ENCODE peak calls at places on chromosomes 2 and 18, in nine cellular contexts. X, H, P, W, T, I, N, J and Z are unnamed samples.

GRCh38 chr2:174024524-174025270 is 59.5 kb upstream of the SP3 start:
- DNase-seq in X (no peak), H (no peak), P (peak), W (no peak), T (peak), I (no peak), N (peak), J (peak), Z (no peak)

GRCh38 chr2:200252661-200253067 is 53.8 kb upstream of the SPATS2L start:
- DNase-seq in X (no peak), H (no peak), P (peak), W (no peak), T (no peak), I (no peak), N (peak), J (peak), Z (no peak)

GRCh38 chr2:136154384-136154783 is 36.4 kb upstream of the CXCR4 start:
- DNase-seq in X (no peak), H (no peak), P (no peak), W (no peak), T (no peak), I (no peak), N (no peak), J (no peak), Z (no peak)

GRCh38 chr2:183348492-183348891 is 224.2 kb downstream of the NUP35 start:
- DNase-seq in X (no peak), H (no peak), P (no peak), W (no peak), T (no peak), I (no peak), N (no peak), J (no peak), Z (no peak)

GRCh38 chr2:154978710-154979109 is 280.2 kb downstream of the KCNJ3 start:
- DNase-seq in X (no peak), H (no peak), P (no peak), W (no peak), T (no peak), I (no peak), N (no peak), J (no peak), Z (no peak)

GRCh38 chr18:37493352-37493935 is 72.2 kb downstream of the CELF4 start:
- DNase-seq in X (no peak), H (no peak), P (no peak), W (no peak), T (no peak), I (no peak), N (no peak), J (no peak), Z (no peak)

GRCh38 chr2:9665903-9666302 is 35.1 kb upstream of the YWHAQ start:
- DNase-seq in X (no peak), H (no peak), P (peak), W (no peak), T (no peak), I (no peak), N (peak), J (peak), Z (no peak)

GRCh38 chr2:74845217-74845751 is 11.4 kb downstream of the HK2 start:
- DNase-seq in X (peak), H (peak), P (peak), W (peak), T (peak), I (no peak), N (peak), J (peak), Z (no peak)

GRCh38 chr2:19033240-19033639 is 325.2 kb downstream of the OSR1 start:
- DNase-seq in X (no peak), H (no peak), P (no peak), W (no peak), T (no peak), I (no peak), N (no peak), J (no peak), Z (no peak)

GRCh38 chr2:26724004-26724750 is 31.7 kb downstream of the KCNK3 start:
- DNase-seq in X (no peak), H (no peak), P (peak), W (peak), T (no peak), I (no peak), N (peak), J (peak), Z (no peak)

GRCh38 chr18:76721207-76721996 is 101.0 kb upstream of the ZNF236 start:
- DNase-seq in X (no peak), H (no peak), P (no peak), W (no peak), T (no peak), I (peak), N (no peak), J (no peak), Z (no peak)

GRCh38 chr2:209817818-209818420 is 46.3 kb downstream of the UNC80 start:
- DNase-seq in X (peak), H (no peak), P (no peak), W (no peak), T (no peak), I (no peak), N (no peak), J (no peak), Z (no peak)

GRCh38 chr2:98269274-98269673 is 77.0 kb upstream of the CNGA3 start:
- DNase-seq in X (peak), H (no peak), P (peak), W (peak), T (no peak), I (no peak), N (peak), J (peak), Z (peak)

GRCh38 chr2:235642446-235643107 is 148.7 kb downstream of the AGAP1 start:
- DNase-seq in X (no peak), H (no peak), P (peak), W (no peak), T (no peak), I (no peak), N (peak), J (peak), Z (no peak)

GRCh38 chr2:35099345-35099744 is 1256.2 kb upstream of the CRIM1 start:
- DNase-seq in X (no peak), H (no peak), P (no peak), W (no peak), T (no peak), I (no peak), N (no peak), J (no peak), Z (no peak)
- TF ChIP-seq CTCF in X (no peak), H (no peak), P (no peak), W (no peak), T (no peak), I (no peak), N (no peak), J (no peak), Z (no peak)

GRCh38 chr2:14634223-14634884 is 1.8 kb downstream of the LRATD1 start:
- DNase-seq in X (peak), H (peak), P (peak), W (peak), T (peak), I (no peak), N (peak), J (peak), Z (no peak)
- TF ChIP-seq CTCF in X (peak), H (peak), P (peak), W (peak), T (peak), I (no peak), N (peak), J (peak), Z (no peak)

GRCh38 chr2:36459725-36460137 is 104.2 kb downstream of the CRIM1 start:
- DNase-seq in X (peak), H (no peak), P (peak), W (peak), T (peak), I (no peak), N (peak), J (peak), Z (no peak)
- TF ChIP-seq CTCF in X (no peak), H (peak), P (peak), W (peak), T (peak), I (no peak), N (peak), J (peak), Z (peak)

GRCh38 chr2:52955079-52955478 is 812.5 kb upstream of the CHAC2 start:
- DNase-seq in X (no peak), H (no peak), P (no peak), W (no peak), T (no peak), I (no peak), N (no peak), J (no peak), Z (no peak)

GRCh38 chr2:52956115-52956514 is 811.5 kb upstream of the CHAC2 start:
- DNase-seq in X (no peak), H (no peak), P (no peak), W (no peak), T (no peak), I (no peak), N (no peak), J (no peak), Z (no peak)

GRCh38 chr2:52960891-52961290 is 806.7 kb upstream of the CHAC2 start:
- DNase-seq in X (no peak), H (no peak), P (no peak), W (no peak), T (no peak), I (no peak), N (no peak), J (no peak), Z (no peak)

GRCh38 chr2:52959801-52960200 is 807.8 kb upstream of the CHAC2 start:
- DNase-seq in X (no peak), H (no peak), P (no peak), W (no peak), T (no peak), I (no peak), N (no peak), J (no peak), Z (no peak)

DNA sequence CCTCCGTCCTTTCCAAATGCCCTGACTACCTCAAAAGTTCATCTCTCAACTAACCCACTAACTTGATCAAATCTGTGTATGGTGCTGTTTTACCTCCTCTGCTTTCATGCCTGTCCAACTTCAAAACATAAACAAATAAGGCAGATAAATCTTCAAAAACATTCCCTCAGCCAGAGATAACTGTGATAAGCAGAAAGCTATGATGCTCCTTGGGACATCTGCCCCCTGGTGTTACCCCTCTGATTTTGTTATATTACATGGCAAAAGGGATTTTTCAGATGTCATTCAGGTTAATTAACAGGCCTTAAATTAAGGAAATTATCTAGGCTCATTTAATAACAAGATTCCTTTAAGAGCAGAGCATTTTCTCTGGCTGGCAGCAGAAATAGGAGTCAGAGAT is 810.8 kb upstream of the CHAC2 start:
- DNase-seq in X (no peak), H (no peak), P (no peak), W (no peak), T (no peak), I (no peak), N (no peak), J (no peak), Z (no peak)
- TF ChIP-seq CTCF in X (peak), H (no peak), P (no peak), W (peak), T (no peak), I (no peak), N (peak), J (no peak), Z (no peak)

GRCh38 chr2:231926761-231927565 is 767 bp upstream of the NPPC start:
- DNase-seq in X (no peak), H (peak), P (no peak), W (no peak), T (peak), I (no peak), N (no peak), J (peak), Z (no peak)
- TF ChIP-seq CTCF in X (no peak), H (no peak), P (no peak), W (no peak), T (no peak), I (no peak), N (no peak), J (no peak), Z (no peak)